ENCODE peak calls at places on chromosomes 11 and 22, in six cellular contexts. X is CD8-positive, alpha-beta memory T cell; V is upper lobe of right lung; N is cardiac muscle cell; T is GM23248; Z is transverse colon. H is an unnamed sample.

GRCh38 chr11:106457727-106458126 is 380.3 kb downstream of the AASDHPPT start:
- DNase-seq in X (no peak), V (no peak), N (peak; percentile 68), T (peak; percentile 75), Z (no peak), H (no peak)

GRCh38 chr22:48595511-48595905 is 1232.2 kb downstream of the BRD1 start:
- DNase-seq in X (no peak), V (no peak), N (no peak), T (no peak), Z (no peak), H (no peak)

GRCh38 chr11:130165601-130166456 is 6.2 kb downstream of the ST14 start:
- DNase-seq in X (no peak), V (no peak), N (no peak), T (no peak), Z (peak; percentile 56), H (no peak)

GRCh38 chr11:47148903-47149535 is 27.7 kb downstream of the ARFGAP2 start:
- DNase-seq in X (no peak), V (no peak), N (peak; percentile 21), T (peak; percentile 54), Z (no peak), H (peak; percentile 68)

GRCh38 chr11:120039031-120039430 is 98.9 kb downstream of the TRIM29 start:
- DNase-seq in X (no peak), V (no peak), N (no peak), T (no peak), Z (no peak), H (no peak)

GRCh38 chr22:45510376-45511232 is 7.9 kb downstream of the FBLN1 start:
- DNase-seq in X (no peak), V (no peak), N (no peak), T (peak; percentile 44), Z (no peak), H (no peak)

GRCh38 chr11:62273789-62274275 is 3.9 kb downstream of the SCGB2A2 start:
- DNase-seq in X (no peak), V (no peak), N (no peak), T (no peak), Z (no peak), H (no peak)

GRCh38 chr11:66429983-66430602 is 8.6 kb downstream of the MRPL11 start:
- DNase-seq in X (peak; percentile 63), V (peak; percentile 81), N (peak; percentile 85), T (peak; percentile 87), Z (peak; percentile 78), H (peak; percentile 80)

GRCh38 chr11:120707098-120707497 is 195.6 kb downstream of the GRIK4 start:
- DNase-seq in X (no peak), V (no peak), N (no peak), T (peak; percentile 38), Z (no peak), H (no peak)

GRCh38 chr22:21937821-21938070 is 14.9 kb downstream of the PPM1F start:
- DNase-seq in X (no peak), V (no peak), N (no peak), T (peak; percentile 97), Z (no peak), H (no peak)

GRCh38 chr22:45974498-45974897 is 2.5 kb downstream of the WNT7B start:
- DNase-seq in X (no peak), V (no peak), N (no peak), T (no peak), Z (no peak), H (no peak)

GRCh38 chr22:23216331-23217170 is 36.2 kb downstream of the BCR start:
- DNase-seq in X (peak; percentile 26), V (no peak), N (no peak), T (no peak), Z (no peak), H (no peak)

GRCh38 chr11:46658259-46658658 is 40.9 kb downstream of the ATG13 start:
- DNase-seq in X (no peak), V (no peak), N (peak; percentile 92), T (peak; percentile 86), Z (no peak), H (no peak)

GRCh38 chr11:113319085-113319484 is 4.7 kb downstream of the TTC12 start:
- DNase-seq in X (no peak), V (no peak), N (no peak), T (no peak), Z (no peak), H (no peak)

GRCh38 chr11:8081591-8082021 is 595 bp downstream of the TUB start:
- DNase-seq in X (no peak), V (no peak), N (peak; percentile 29), T (peak; percentile 69), Z (no peak), H (no peak)

GRCh38 chr11:4606231-4607015 is 1.6 kb downstream of the TRIM68 start:
- DNase-seq in X (no peak), V (no peak), N (peak; percentile 54), T (peak; percentile 36), Z (peak; percentile 22), H (no peak)

GRCh38 chr11:109978895-109979294 is 114.3 kb upstream of the ZC3H12C start:
- DNase-seq in X (no peak), V (no peak), N (peak; percentile 11), T (no peak), Z (no peak), H (no peak)

GRCh38 chr11:31387379-31387778 is 17.7 kb downstream of the DNAJC24 start:
- DNase-seq in X (no peak), V (no peak), N (peak; percentile 25), T (no peak), Z (no peak), H (no peak)

GRCh38 chr11:76782526-76783293 is 446 bp upstream of the TSKU start:
- DNase-seq in X (no peak), V (peak; percentile 91), N (peak; percentile 98), T (peak; percentile 97), Z (peak; percentile 92), H (peak; percentile 82)

GRCh38 chr11:10727259-10727851 is 23.7 kb upstream of the CTR9 start:
- DNase-seq in X (no peak), V (no peak), N (peak; percentile 7), T (peak; percentile 65), Z (no peak), H (no peak)

GRCh38 chr22:29369460-29369859 is 18.9 kb downstream of the AP1B1 start:
- DNase-seq in X (no peak), V (peak; percentile 72), N (peak; percentile 81), T (peak; percentile 95), Z (peak; percentile 39), H (no peak)

GRCh38 chr11:11186249-11186648 is 166.8 kb downstream of the CSNK2A3 start:
- DNase-seq in X (no peak), V (no peak), N (no peak), T (no peak), Z (no peak), H (no peak)

GRCh38 chr11:61966673-61967176 is 709 bp downstream of the FTH1 start:
- DNase-seq in X (no peak), V (peak; percentile 70), N (peak; percentile 58), T (peak; percentile 72), Z (no peak), H (no peak)

GRCh38 chr11:45141631-45142030 is 4.8 kb upstream of the PRDM11 start:
- DNase-seq in X (no peak), V (no peak), N (no peak), T (no peak), Z (no peak), H (no peak)

GRCh38 chr11:19676508-19677379 is 35.9 kb upstream of the NAV2 start:
- DNase-seq in X (no peak), V (no peak), N (peak; percentile 46), T (no peak), Z (no peak), H (no peak)

GRCh38 chr11:117905524-117905923 is 23.7 kb downstream of the TMPRSS13 start:
- DNase-seq in X (no peak), V (no peak), N (no peak), T (no peak), Z (no peak), H (no peak)

GRCh38 chr22:40046126-40046525 is 51.4 kb downstream of the FAM83F start:
- DNase-seq in X (no peak), V (no peak), N (no peak), T (no peak), Z (no peak), H (no peak)
- H3K4me1 ChIP-seq in X (peaks cover 53% of the 10 kb centered on the region), V (peaks cover 26% of the 10 kb centered on the region), N (peaks cover 5% of the 10 kb centered on the region), T (peaks cover 20% of the 10 kb centered on the region), Z (peaks cover 12% of the 10 kb centered on the region), H (peaks cover 57% of the 10 kb centered on the region)

GRCh38 chr11:43053638-43054412 is 258.0 kb upstream of the API5 start:
- DNase-seq in X (no peak), V (no peak), N (no peak), T (no peak), Z (no peak), H (no peak)
- H3K27ac ChIP-seq in X (no peak overlapping the region), V (no peak overlapping the region), N (no peak overlapping the region), T (no peak overlapping the region), Z (no peak overlapping the region), H (no peak overlapping the region)

DNA sequence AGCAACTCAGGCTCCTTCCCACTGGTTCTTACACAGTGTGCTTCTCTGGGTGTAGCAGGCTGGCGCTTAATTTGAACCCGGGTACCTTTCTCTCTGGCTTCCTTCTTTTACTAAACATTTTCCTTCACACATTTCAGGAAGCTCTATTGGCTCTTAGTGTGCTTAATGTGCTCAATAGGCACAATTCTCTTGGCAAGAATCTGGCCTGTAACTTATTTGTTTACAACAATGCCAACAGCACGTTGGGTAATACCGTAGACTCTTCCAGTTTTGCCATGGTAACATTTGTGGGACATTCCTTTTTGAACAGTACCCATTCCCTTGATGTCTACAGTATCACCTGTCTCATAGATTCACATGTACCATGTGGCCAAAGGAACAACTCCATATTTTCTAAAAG is 47.8 kb downstream of the AAMDC start:
- DNase-seq in X (no peak), V (no peak), N (no peak), T (no peak), Z (no peak), H (no peak)
- H3K4me1 ChIP-seq in X (no peaks in the 10 kb centered on the region), V (peaks cover 4% of the 10 kb centered on the region), N (no peaks in the 10 kb centered on the region), T (peaks cover 14% of the 10 kb centered on the region), Z (no peaks in the 10 kb centered on the region), H (no peaks in the 10 kb centered on the region)

DNA sequence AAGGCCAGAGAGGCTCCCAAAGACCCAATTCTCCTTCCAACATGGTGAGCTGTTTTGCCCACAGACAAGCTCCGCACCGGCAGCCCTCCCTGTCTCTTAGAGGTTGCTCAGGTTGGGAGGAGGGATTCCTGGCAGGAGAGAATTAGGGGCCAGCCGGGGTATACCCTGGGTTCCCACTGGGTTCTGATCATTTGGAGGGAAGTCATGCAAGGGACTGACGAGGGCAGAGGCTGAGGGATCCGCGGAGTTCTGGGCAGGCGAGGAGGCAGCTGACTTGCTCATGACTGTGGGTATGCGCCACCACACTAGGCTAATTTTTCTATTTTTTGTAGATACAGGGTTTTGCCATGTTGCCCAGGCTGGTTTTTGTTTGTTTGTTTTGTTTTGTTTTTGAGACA is 4.6 kb downstream of the ST3GAL4 start:
- DNase-seq in X (no peak), V (no peak), N (no peak), T (peak; percentile 46), Z (no peak), H (no peak)
- H3K27ac ChIP-seq in X (no peak overlapping the region), V (peak overlapping the region; percentile 1), N (no peak overlapping the region), T (peak overlapping the region; percentile 48), Z (peak overlapping the region; percentile 84), H (no peak overlapping the region)

DNA sequence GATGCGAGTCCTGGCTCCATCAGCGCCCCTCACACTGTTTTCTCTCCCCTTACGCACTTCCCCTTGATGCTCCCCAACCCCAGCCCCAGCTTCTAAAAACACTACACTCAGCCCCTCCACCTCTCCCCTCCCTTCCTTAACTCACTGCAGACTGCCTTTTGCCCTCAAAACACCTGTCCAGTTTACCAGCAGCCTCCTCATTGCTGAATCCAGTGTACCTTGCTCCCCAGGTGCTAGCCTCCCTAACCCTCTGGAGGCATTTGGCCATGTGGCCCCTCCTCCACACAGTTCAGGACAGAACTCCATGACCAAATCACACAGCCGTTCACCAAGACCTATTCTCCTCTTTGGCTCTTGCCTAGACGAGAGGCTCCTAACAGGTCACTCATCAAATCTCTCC is 2.8 kb upstream of the GALR3 start:
- DNase-seq in X (no peak), V (no peak), N (no peak), T (no peak), Z (no peak), H (no peak)
- H3K4me1 ChIP-seq in X (peaks cover 18% of the 10 kb centered on the region), V (peaks cover 19% of the 10 kb centered on the region), N (peaks cover 3% of the 10 kb centered on the region), T (peaks cover 3% of the 10 kb centered on the region), Z (peaks cover 13% of the 10 kb centered on the region), H (peaks cover 21% of the 10 kb centered on the region)